ENCODE peak calls at places on chromosomes 1 and 21, in six cellular contexts. O, H, Y, C, T and J are unnamed samples.
A peak's percentile ranks its signal among the peaks of the same experiment; 100 is the strongest.

GRCh38 chr1:9161963-9162362 is 33.1 kb upstream of the GPR157 start:
- DNase-seq in O (no peak), H (no peak), Y (no peak), C (no peak), T (no peak), J (no peak)

GRCh38 chr1:24111264-24111997 is 504 bp downstream of the MYOM3 start:
- DNase-seq in O (no peak), H (no peak), Y (no peak), C (no peak), T (no peak), J (no peak)

GRCh38 chr1:15757016-15757543 is 1.5 kb upstream of the FBLIM1 start:
- DNase-seq in O (no peak), H (no peak), Y (no peak), C (no peak), T (no peak), J (no peak)

GRCh38 chr21:39359382-39359781 is 10.5 kb upstream of the HMGN1 start:
- DNase-seq in O (no peak), H (no peak), Y (no peak), C (no peak), T (no peak), J (no peak)

GRCh38 chr1:147245586-147246021 is 3.1 kb downstream of the CHD1L start:
- DNase-seq in O (no peak), H (no peak), Y (no peak), C (no peak), T (no peak), J (no peak)

GRCh38 chr1:171913385-171913784 is 72.1 kb downstream of the DNM3 start:
- DNase-seq in O (no peak), H (no peak), Y (peak; percentile 18), C (no peak), T (no peak), J (peak; percentile 24)

GRCh38 chr1:72011721-72012120 is 270.6 kb downstream of the NEGR1 start:
- DNase-seq in O (no peak), H (no peak), Y (no peak), C (no peak), T (no peak), J (no peak)

GRCh38 chr1:64963466-64963865 is 2.9 kb downstream of the JAK1 start:
- DNase-seq in O (no peak), H (no peak), Y (no peak), C (no peak), T (no peak), J (no peak)

GRCh38 chr21:40757366-40757765 is 89.6 kb downstream of the DSCAM start:
- DNase-seq in O (no peak), H (no peak), Y (no peak), C (no peak), T (no peak), J (no peak)

GRCh38 chr1:68047659-68048026 is 2.8 kb downstream of the DIRAS3 start:
- DNase-seq in O (no peak), H (no peak), Y (no peak), C (no peak), T (no peak), J (no peak)

GRCh38 chr1:201628490-201628889 is 89.6 kb downstream of the NAV1 start:
- DNase-seq in O (no peak), H (no peak), Y (no peak), C (no peak), T (no peak), J (no peak)

GRCh38 chr1:158117854-158118691 is 62.6 kb upstream of the CD1D start:
- DNase-seq in O (no peak), H (no peak), Y (peak; percentile 32), C (no peak), T (peak; percentile 60), J (no peak)

GRCh38 chr1:8560611-8561544 is 243.0 kb downstream of the SLC45A1 start:
- DNase-seq in O (no peak), H (peak; percentile 32), Y (peak; percentile 38), C (no peak), T (peak; percentile 74), J (no peak)

GRCh38 chr1:151166506-151166956 is 587 bp downstream of the SCNM1 start:
- DNase-seq in O (no peak), H (no peak), Y (peak; percentile 77), C (no peak), T (peak; percentile 79), J (no peak)

GRCh38 chr1:63073530-63074306 is 248.6 kb upstream of the FOXD3 start:
- DNase-seq in O (no peak), H (no peak), Y (peak; percentile 1), C (no peak), T (peak; percentile 13), J (no peak)

GRCh38 chr1:2330511-2331199 is 60.7 kb downstream of the MORN1 start:
- DNase-seq in O (peak; percentile 51), H (no peak), Y (peak; percentile 91), C (no peak), T (peak; percentile 89), J (no peak)

GRCh38 chr21:45972716-45973474 is 8.7 kb upstream of the COL6A1 start:
- DNase-seq in O (no peak), H (no peak), Y (peak; percentile 78), C (no peak), T (peak; percentile 90), J (no peak)

GRCh38 chr1:80358141-80358540 is 1351.6 kb upstream of the ADGRL4 start:
- DNase-seq in O (no peak), H (no peak), Y (peak; percentile 18), C (no peak), T (peak; percentile 8), J (no peak)

GRCh38 chr1:21707086-21707840 is 38.1 kb upstream of the RAP1GAP start:
- DNase-seq in O (no peak), H (no peak), Y (no peak), C (no peak), T (peak; percentile 62), J (no peak)

GRCh38 chr1:35097224-35097623 is 18.0 kb downstream of the ZMYM1 start:
- DNase-seq in O (peak; percentile 64), H (no peak), Y (peak; percentile 50), C (no peak), T (peak; percentile 13), J (no peak)

GRCh38 chr21:45549670-45550463 is 7.6 kb upstream of the SLC19A1 start:
- DNase-seq in O (no peak), H (peak; percentile 33), Y (no peak), C (no peak), T (no peak), J (no peak)

GRCh38 chr1:175629318-175629694 is 114.1 kb downstream of the TNR start:
- DNase-seq in O (no peak), H (no peak), Y (no peak), C (no peak), T (no peak), J (no peak)

GRCh38 chr21:18950045-18950740 is 546.6 kb upstream of the TMPRSS15 start:
- DNase-seq in O (no peak), H (no peak), Y (no peak), C (no peak), T (no peak), J (no peak)

GRCh38 chr1:224459051-224459450 is 24.5 kb upstream of the WDR26 start:
- DNase-seq in O (no peak), H (no peak), Y (no peak), C (no peak), T (peak; percentile 24), J (no peak)

GRCh38 chr1:77473690-77474089 is 191.9 kb downstream of the AK5 start:
- DNase-seq in O (peak; percentile 84), H (no peak), Y (peak; percentile 94), C (no peak), T (peak; percentile 62), J (no peak)